ENCODE peak calls at places on chromosomes 1 and 21, in ten cellular contexts. B is prostate gland; V is adrenal gland; F is right atrium auricular region; K is mesendoderm; Q is ovary; H is uterus; J is body of pancreas; W is cardiac muscle cell; T is naive thymus-derived CD4-positive, alpha-beta T cell. Z is an unnamed sample.

GRCh38 chr1:9235123-9235513 is 544 bp downstream of the H6PD start:
- DNase-seq in B (no peak), V (peak; percentile 53), F (no peak), K (peak; percentile 70), Q (no peak), H (no peak), J (peak; percentile 53), W (no peak), T (no peak), Z (no peak)

GRCh38 chr1:159827549-159827948 is 876 bp downstream of the SLAMF8 start:
- DNase-seq in B (no peak), V (no peak), F (no peak), K (no peak), Q (no peak), H (no peak), J (no peak), W (no peak), T (no peak), Z (no peak)

GRCh38 chr1:201907621-201908020 is 18.9 kb downstream of the SHISA4 start:
- DNase-seq in B (no peak), V (no peak), F (no peak), K (no peak), Q (no peak), H (no peak), J (no peak), W (peak; percentile 68), T (no peak), Z (no peak)

GRCh38 chr1:203284411-203285208 is 20.7 kb upstream of the BTG2 start:
- DNase-seq in B (no peak), V (no peak), F (no peak), K (no peak), Q (no peak), H (peak; percentile 32), J (peak; percentile 28), W (no peak), T (no peak), Z (no peak)

GRCh38 chr1:33175865-33176264 is 6.0 kb downstream of the TRIM62 start:
- DNase-seq in B (no peak), V (peak; percentile 38), F (no peak), K (no peak), Q (no peak), H (no peak), J (no peak), W (no peak), T (no peak), Z (no peak)

GRCh38 chr21:42569732-42570301 is 56.2 kb downstream of the SLC37A1 start:
- DNase-seq in B (no peak), V (peak; percentile 1), F (no peak), K (no peak), Q (peak; percentile 19), H (peak; percentile 2), J (peak; percentile 6), W (no peak), T (no peak), Z (no peak)

GRCh38 chr1:85584264-85584781 is 3.8 kb downstream of the CCN1 start:
- DNase-seq in B (no peak), V (no peak), F (no peak), K (peak; percentile 93), Q (no peak), H (no peak), J (no peak), W (peak; percentile 62), T (no peak), Z (no peak)

GRCh38 chr21:34336245-34336644 is 27.6 kb upstream of the KCNE2 start:
- DNase-seq in B (no peak), V (no peak), F (no peak), K (no peak), Q (no peak), H (no peak), J (no peak), W (no peak), T (no peak), Z (peak; percentile 36)

GRCh38 chr1:31183927-31184554 is 55.6 kb downstream of the NKAIN1 start:
- DNase-seq in B (peak; percentile 38), V (no peak), F (no peak), K (peak; percentile 78), Q (no peak), H (no peak), J (peak; percentile 51), W (peak; percentile 73), T (peak; percentile 12), Z (no peak)

GRCh38 chr1:162530985-162531319 is 30.6 kb upstream of the UAP1 start:
- DNase-seq in B (no peak), V (no peak), F (no peak), K (no peak), Q (no peak), H (no peak), J (no peak), W (no peak), T (no peak), Z (no peak)

GRCh38 chr21:38995071-38995669 is 188.1 kb downstream of the PSMG1 start:
- DNase-seq in B (no peak), V (no peak), F (no peak), K (peak; percentile 51), Q (no peak), H (no peak), J (no peak), W (no peak), T (no peak), Z (no peak)

GRCh38 chr1:169108897-169109560 is 2.5 kb downstream of the ATP1B1 start:
- DNase-seq in B (peak; percentile 30), V (peak; percentile 52), F (no peak), K (peak; percentile 75), Q (no peak), H (no peak), J (no peak), W (peak; percentile 51), T (no peak), Z (peak; percentile 21)

GRCh38 chr1:193654951-193655705 is 468.7 kb upstream of the B3GALT2 start:
- DNase-seq in B (no peak), V (peak; percentile 42), F (no peak), K (peak; percentile 7), Q (no peak), H (no peak), J (no peak), W (no peak), T (no peak), Z (no peak)

GRCh38 chr21:41466024-41466820 is 40.2 kb downstream of the MX1 start:
- DNase-seq in B (no peak), V (no peak), F (no peak), K (no peak), Q (no peak), H (no peak), J (no peak), W (no peak), T (no peak), Z (no peak)

GRCh38 chr1:14662116-14662515 is 63.6 kb downstream of the KAZN start:
- DNase-seq in B (no peak), V (no peak), F (no peak), K (no peak), Q (no peak), H (no peak), J (no peak), W (no peak), T (no peak), Z (peak; percentile 58)

GRCh38 chr1:14660795-14661194 is 62.3 kb downstream of the KAZN start:
- DNase-seq in B (no peak), V (no peak), F (peak; percentile 62), K (no peak), Q (no peak), H (no peak), J (no peak), W (no peak), T (no peak), Z (no peak)

GRCh38 chr1:14663773-14664172 is 65.3 kb downstream of the KAZN start:
- DNase-seq in B (no peak), V (no peak), F (no peak), K (no peak), Q (no peak), H (no peak), J (no peak), W (no peak), T (no peak), Z (no peak)

GRCh38 chr1:14659913-14660312 is 61.4 kb downstream of the KAZN start:
- DNase-seq in B (no peak), V (no peak), F (no peak), K (no peak), Q (no peak), H (no peak), J (no peak), W (no peak), T (no peak), Z (no peak)

DNA sequence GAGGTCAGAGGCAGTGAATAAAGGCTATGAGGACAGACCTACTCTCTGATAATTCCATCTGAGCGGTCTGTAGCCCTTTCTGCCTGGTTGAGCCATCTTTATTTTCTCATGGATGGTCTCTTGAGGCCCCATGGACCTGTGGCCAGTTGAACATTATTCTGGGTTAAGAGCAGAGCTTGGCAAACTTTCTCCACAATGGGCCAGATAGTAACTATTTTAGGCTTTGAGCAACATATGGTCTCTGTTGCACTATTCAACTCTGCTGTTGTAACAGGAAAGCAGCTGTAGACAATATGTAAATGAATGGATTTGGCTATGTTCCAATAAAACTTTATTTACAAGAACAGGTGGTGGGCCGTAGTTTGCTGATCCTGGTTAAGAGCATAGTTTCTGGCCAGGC is 62.7 kb downstream of the KAZN start:
- DNase-seq in B (no peak), V (no peak), F (no peak), K (no peak), Q (no peak), H (no peak), J (no peak), W (no peak), T (no peak), Z (no peak)
- H3K27ac ChIP-seq in B (no peak overlapping the region), V (no peak overlapping the region), F (no peak overlapping the region), K (no peak overlapping the region), Q (no peak overlapping the region), H (no peak overlapping the region), J (no peak overlapping the region), W (no peak overlapping the region), T (no peak overlapping the region), Z (peak overlapping the region; percentile 56)

GRCh38 chr1:7586031-7586941 is 184.8 kb upstream of the VAMP3 start:
- DNase-seq in B (no peak), V (peak; percentile 55), F (no peak), K (peak; percentile 60), Q (peak; percentile 39), H (no peak), J (no peak), W (peak; percentile 37), T (no peak), Z (no peak)
- H3K4me1 ChIP-seq in B (no peaks in the 10 kb centered on the region), V (peaks cover 14% of the 10 kb centered on the region), F (peaks cover 40% of the 10 kb centered on the region), K (peaks cover 6% of the 10 kb centered on the region), Q (peaks cover 7% of the 10 kb centered on the region), H (no peaks in the 10 kb centered on the region), J (peaks cover 13% of the 10 kb centered on the region), W (peaks cover 40% of the 10 kb centered on the region), T (no peaks in the 10 kb centered on the region), Z (peaks cover 27% of the 10 kb centered on the region)

GRCh38 chr1:164587617-164588367 is 28.8 kb downstream of the PBX1 start:
- DNase-seq in B (no peak), V (no peak), F (no peak), K (no peak), Q (no peak), H (no peak), J (no peak), W (no peak), T (no peak), Z (no peak)
- H3K27ac ChIP-seq in B (peak overlapping the region; percentile 88), V (no peak overlapping the region), F (peak overlapping the region; percentile 31), K (no peak overlapping the region), Q (no peak overlapping the region), H (peak overlapping the region; percentile 88), J (peak overlapping the region; percentile 54), W (peak overlapping the region; percentile 95), T (no peak overlapping the region), Z (peak overlapping the region; percentile 73)

DNA sequence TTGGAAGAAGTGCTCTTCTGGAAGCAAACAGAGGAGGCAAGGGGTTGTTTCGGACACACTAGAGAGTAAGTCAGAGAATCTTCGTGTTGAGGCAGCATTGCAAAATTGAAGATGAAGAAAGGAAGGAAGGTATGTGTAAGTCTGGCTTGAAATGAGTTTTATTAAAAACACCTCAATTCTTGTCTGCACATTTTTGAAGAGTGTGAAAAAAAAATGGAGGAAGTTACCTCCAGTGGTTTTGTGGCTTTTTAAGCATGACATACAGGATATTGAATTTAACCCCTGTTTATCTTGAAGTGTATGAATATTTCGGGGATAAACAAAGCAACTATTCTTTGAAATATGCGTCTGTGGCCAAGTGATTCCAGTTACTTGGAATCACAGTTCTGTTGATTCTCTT is 203.2 kb upstream of the SGIP1 start:
- DNase-seq in B (no peak), V (no peak), F (no peak), K (no peak), Q (no peak), H (no peak), J (no peak), W (no peak), T (peak; percentile 89), Z (no peak)
- H3K4me1 ChIP-seq in B (no peaks in the 10 kb centered on the region), V (peaks cover 12% of the 10 kb centered on the region), F (peaks cover 46% of the 10 kb centered on the region), K (peaks cover 9% of the 10 kb centered on the region), Q (no peaks in the 10 kb centered on the region), H (no peaks in the 10 kb centered on the region), J (no peaks in the 10 kb centered on the region), W (peaks cover 10% of the 10 kb centered on the region), T (peaks cover 26% of the 10 kb centered on the region), Z (peaks cover 53% of the 10 kb centered on the region)